ENCODE peak calls at places on chromosome 12, in four cellular contexts. P is HepG2, Y is H1, F is GM12878. I is an unnamed sample.

GRCh38 chr12:87866602-87867292 is 162.5 kb downstream of the C12orf50 start:
- DNase-seq in P (peak; percentile 14), Y (no peak), F (no peak), I (no peak)

GRCh38 chr12:636632-637031 is 26.6 kb downstream of the NINJ2 start:
- DNase-seq in P (no peak), Y (no peak), F (no peak), I (no peak)

GRCh38 chr12:121505513-121505912 is 75.3 kb downstream of the KDM2B start:
- DNase-seq in P (no peak), Y (no peak), F (no peak), I (no peak)

GRCh38 chr12:3200032-3200617 is 122.9 kb downstream of the TSPAN9 start:
- DNase-seq in P (no peak), Y (peak; percentile 92), F (no peak), I (peak; percentile 99)

GRCh38 chr12:113858828-113859386 is 107.2 kb downstream of the RBM19 start:
- DNase-seq in P (no peak), Y (no peak), F (no peak), I (no peak)

GRCh38 chr12:30525171-30525570 is 170.5 kb downstream of the IPO8 start:
- DNase-seq in P (no peak), Y (no peak), F (no peak), I (no peak)

GRCh38 chr12:99983721-99984258 is 946 bp downstream of the ANKS1B start:
- DNase-seq in P (no peak), Y (peak; percentile 59), F (no peak), I (no peak)

GRCh38 chr12:64652346-64652745 is 42.1 kb downstream of the RASSF3 start:
- DNase-seq in P (no peak), Y (no peak), F (no peak), I (no peak)

GRCh38 chr12:613996-614726 is 49.1 kb downstream of the NINJ2 start:
- DNase-seq in P (peak; percentile 31), Y (peak; percentile 53), F (no peak), I (no peak)

GRCh38 chr12:72269491-72269890 is 2.7 kb upstream of the TRHDE start:
- DNase-seq in P (no peak), Y (no peak), F (no peak), I (no peak)

GRCh38 chr12:113220593-113221180 is 577 bp upstream of the TPCN1 start:
- DNase-seq in P (no peak), Y (no peak), F (no peak), I (no peak)

GRCh38 chr12:54135621-54136027 is 53.2 kb downstream of the SMUG1 start:
- DNase-seq in P (peak; percentile 88), Y (no peak), F (no peak), I (no peak)

GRCh38 chr12:12985817-12986408 is 14.2 kb downstream of the HEBP1 start:
- DNase-seq in P (peak; percentile 11), Y (peak; percentile 70), F (no peak), I (peak; percentile 89)

GRCh38 chr12:109718390-109718789 is 4.8 kb downstream of the FAM222A start:
- DNase-seq in P (no peak), Y (peak; percentile 68), F (no peak), I (peak; percentile 66)

GRCh38 chr12:57342207-57342691 is 88.6 kb downstream of the R3HDM2 start:
- DNase-seq in P (no peak), Y (peak; percentile 59), F (no peak), I (peak; percentile 27)

GRCh38 chr12:54984602-54985376 is at the start of gene TESPA1:
- DNase-seq in P (no peak), Y (no peak), F (peak; percentile 90), I (no peak)

GRCh38 chr12:109739747-109740693 is 26.4 kb downstream of the FAM222A start:
- DNase-seq in P (no peak), Y (peak; percentile 77), F (no peak), I (peak; percentile 32)

GRCh38 chr12:29581641-29582040 is 84.2 kb upstream of the OVCH1 start:
- DNase-seq in P (no peak), Y (no peak), F (no peak), I (no peak)

GRCh38 chr12:46790066-46790465 is 35.7 kb downstream of the SLC38A4 start:
- DNase-seq in P (no peak), Y (no peak), F (no peak), I (no peak)

GRCh38 chr12:53223391-53224267 is 8.4 kb downstream of the RARG start:
- DNase-seq in P (no peak), Y (no peak), F (no peak), I (no peak)

GRCh38 chr12:123064885-123065619 is 84.6 kb downstream of the ARL6IP4 start:
- DNase-seq in P (no peak), Y (no peak), F (no peak), I (no peak)

GRCh38 chr12:53973093-53974042 is at the start of gene HOXC11:
- DNase-seq in P (no peak), Y (no peak), F (no peak), I (no peak)

GRCh38 chr12:96103067-96103650 is 67.8 kb upstream of the LTA4H start:
- DNase-seq in P (no peak), Y (no peak), F (no peak), I (no peak)

GRCh38 chr12:97335093-97335492 is 127.5 kb upstream of the RMST start:
- DNase-seq in P (no peak), Y (no peak), F (no peak), I (no peak)

GRCh38 chr12:129298921-129299320 is 445.6 kb downstream of the GLT1D1 start:
- DNase-seq in P (no peak), Y (no peak), F (no peak), I (no peak)

GRCh38 chr12:124713436-124714082 is 146.1 kb upstream of the NCOR2 start:
- DNase-seq in P (no peak), Y (no peak), F (peak; percentile 93), I (no peak)

GRCh38 chr12:75660107-75660530 is 148.7 kb upstream of the KRR1 start:
- DNase-seq in P (no peak), Y (no peak), F (no peak), I (no peak)

GRCh38 chr12:122395319-122395718 is 27.1 kb downstream of the CLIP1 start:
- DNase-seq in P (no peak), Y (no peak), F (no peak), I (no peak)

GRCh38 chr12:66269757-66270383 is 32.4 kb upstream of the HELB start:
- DNase-seq in P (peak; percentile 40), Y (no peak), F (peak; percentile 5), I (no peak)

DNA sequence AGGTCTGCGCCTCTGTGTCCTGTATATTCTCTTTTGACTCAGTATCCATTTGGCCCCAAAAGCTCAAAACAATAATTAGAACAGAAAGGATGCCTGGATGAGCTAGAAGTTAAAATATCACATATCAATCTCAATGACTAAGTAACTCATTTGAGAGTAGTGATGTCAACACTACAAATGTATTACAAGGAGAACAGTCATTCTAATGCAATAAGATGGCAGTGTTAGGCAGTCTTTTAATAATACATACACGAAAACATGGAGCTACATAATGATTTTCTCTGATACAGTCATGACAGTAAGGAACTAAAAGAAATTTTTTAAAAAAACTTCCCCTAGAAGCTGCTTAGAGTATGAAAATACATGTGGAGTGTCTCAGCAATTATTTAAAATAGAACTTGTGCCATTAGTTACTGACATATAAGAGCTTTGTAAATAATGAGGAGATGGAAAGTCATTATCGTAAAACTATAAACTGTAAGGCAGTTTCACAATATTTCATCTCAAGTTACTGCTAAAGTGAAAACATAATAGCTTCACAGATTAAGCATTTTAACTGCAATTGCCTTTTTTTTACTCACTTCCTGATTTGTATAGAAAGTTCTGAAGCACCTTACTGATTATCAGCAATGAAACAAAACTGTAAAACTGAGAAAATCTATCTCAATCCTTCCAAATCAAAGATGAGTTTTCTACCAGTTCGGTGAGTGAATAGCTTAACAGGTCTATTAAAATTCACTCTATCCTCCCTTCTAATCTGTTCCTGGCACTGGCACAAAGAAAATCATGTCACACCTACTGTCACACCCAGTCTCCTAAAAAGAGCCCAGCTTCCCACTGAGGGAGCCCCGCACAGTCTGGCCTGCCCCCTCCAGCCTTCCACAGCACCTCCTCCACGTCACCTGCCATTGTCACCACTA is 161.2 kb upstream of the ABCD2 start:
- DNase-seq in P (no peak), Y (no peak), F (no peak), I (no peak)
- H3K4me1 ChIP-seq in P (no peaks in the 10 kb centered on the region), Y (no peaks in the 10 kb centered on the region), F (no peaks in the 10 kb centered on the region), I (no peaks in the 10 kb centered on the region)

GRCh38 chr12:116876151-116876869 is 4.9 kb downstream of the HRK start:
- DNase-seq in P (no peak), Y (peak; percentile 64), F (no peak), I (no peak)

GRCh38 chr12:116880213-116880816 is 926 bp downstream of the HRK start:
- DNase-seq in P (no peak), Y (no peak), F (no peak), I (no peak)

GRCh38 chr12:116879509-116880212 is 1.6 kb downstream of the HRK start:
- DNase-seq in P (no peak), Y (peak; percentile 55), F (no peak), I (no peak)

GRCh38 chr12:116880817-116881324 is 370 bp downstream of the HRK start:
- DNase-seq in P (peak; percentile 27), Y (peak; percentile 75), F (no peak), I (no peak)

GRCh38 chr12:116878567-116879508 is 2.4 kb downstream of the HRK start:
- DNase-seq in P (no peak), Y (peak; percentile 71), F (no peak), I (no peak)
- H3K9ac ChIP-seq in P (no peak overlapping the region), Y (no peak overlapping the region), F (no peak overlapping the region), I (peak overlapping the region; percentile 80)

GRCh38 chr12:104718581-104718980 is 239.5 kb downstream of the SLC41A2 start:
- DNase-seq in P (no peak), Y (no peak), F (no peak), I (no peak)
- TF ChIP-seq SUZ12 in P (no peak), Y (no peak), F (no peak), I (no peak)

GRCh38 chr12:45232146-45232731 is 16.3 kb downstream of the ANO6 start:
- DNase-seq in P (no peak), Y (no peak), F (no peak), I (no peak)

GRCh38 chr12:45234134-45234865 is 18.4 kb downstream of the ANO6 start:
- DNase-seq in P (peak; percentile 92), Y (no peak), F (no peak), I (peak; percentile 72)

GRCh38 chr12:45231515-45232145 is 15.7 kb downstream of the ANO6 start:
- DNase-seq in P (peak; percentile 65), Y (no peak), F (no peak), I (no peak)

GRCh38 chr12:45232771-45233372 is 17.0 kb downstream of the ANO6 start:
- DNase-seq in P (peak; percentile 66), Y (no peak), F (peak; percentile 51), I (peak; percentile 70)

DNA sequence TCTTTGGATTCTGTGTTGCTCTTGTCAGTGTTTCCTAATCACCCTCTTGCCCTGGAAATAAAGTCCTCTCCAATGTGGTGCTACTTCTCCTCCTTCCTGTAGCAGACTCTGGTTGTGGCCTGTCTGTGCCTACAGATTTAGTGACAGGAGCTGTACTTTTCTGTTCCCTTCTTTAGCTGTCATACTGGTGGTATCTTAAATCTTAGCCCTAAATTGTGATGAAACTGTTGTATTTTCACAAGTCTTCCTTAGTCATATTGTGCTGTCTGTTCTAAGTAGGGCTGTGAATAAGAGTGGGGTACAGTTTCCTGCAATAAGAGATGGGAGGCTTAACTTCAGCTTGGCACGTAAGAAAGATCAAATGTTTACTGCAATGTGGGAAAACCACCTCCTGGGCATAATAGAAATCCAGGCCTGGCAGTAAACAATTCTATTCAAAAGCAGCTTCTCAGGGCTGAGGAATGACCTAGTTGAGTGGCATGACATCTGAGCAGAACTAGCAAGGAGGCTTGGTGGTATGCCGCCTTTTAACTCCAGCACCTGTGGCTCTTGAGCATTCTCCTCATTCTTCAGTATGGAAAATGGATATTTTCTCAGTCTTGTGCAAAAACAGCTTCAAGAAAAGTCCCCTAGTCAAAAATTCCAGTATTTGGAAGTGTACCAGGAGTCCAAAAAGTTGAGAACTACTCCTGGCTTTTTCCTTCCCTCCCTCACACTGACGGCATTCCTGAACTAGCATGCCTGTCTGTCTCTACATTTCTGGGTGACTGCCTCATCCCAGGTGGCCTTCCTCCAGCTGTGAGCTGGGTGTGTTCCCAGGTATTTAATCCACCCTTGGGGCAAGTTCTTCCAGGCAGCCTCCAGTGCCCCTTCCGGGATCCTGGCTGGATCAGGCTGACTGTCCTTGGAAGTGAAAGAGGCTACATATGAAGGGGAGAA is 19.5 kb downstream of the ANO6 start:
- DNase-seq in P (peak; percentile 16), Y (no peak), F (no peak), I (peak; percentile 36)
- H3K4me1 ChIP-seq in P (peaks cover 56% of the 10 kb centered on the region), Y (peaks cover 20% of the 10 kb centered on the region), F (peaks cover 40% of the 10 kb centered on the region), I (peaks cover 6% of the 10 kb centered on the region)

I was measured in NT2/D1.